ENCODE peak calls at places on chromosomes 7 and 10, in eight cellular contexts. M, F, L, N, A, G, B and E are unnamed samples. For H3K36me3, the result is how much of the 10 kb centered on the place peaks cover.

GRCh38 chr10:122302315-122302714 is 31.2 kb downstream of the BTBD16 start:
- DNase-seq in A (no peak), G (no peak), N (no peak), L (no peak), M (no peak), B (no peak), F (no peak), E (no peak)

GRCh38 chr7:461118-461452 is 58.6 kb downstream of the PDGFA start:
- DNase-seq in N (no peak), G (no peak), F (no peak), A (no peak), L (no peak), M (no peak), B (no peak), E (no peak)

GRCh38 chr10:49474901-49475300 is 64.0 kb downstream of the ERCC6 start:
- DNase-seq in M (no peak), L (no peak), N (no peak), A (no peak), G (no peak), B (no peak), F (no peak), E (no peak)

GRCh38 chr10:78597791-78598555 is 470.8 kb upstream of the ZMIZ1 start:
- DNase-seq in N (no peak), B (no peak), F (no peak), G (no peak), M (no peak), L (no peak), A (no peak), E (no peak)

GRCh38 chr10:98649170-98649569 is 202.4 kb upstream of the HPS1 start:
- DNase-seq in G (no peak), A (no peak), M (no peak), F (no peak), N (no peak), B (no peak), L (no peak), E (no peak)

GRCh38 chr7:116293633-116294032 is 83.3 kb downstream of the TES start:
- DNase-seq in A (no peak), F (no peak), B (no peak), M (no peak), N (no peak), G (no peak), L (no peak), E (no peak)

GRCh38 chr7:93046641-93047040 is 71.1 kb downstream of the SAMD9 start:
- DNase-seq in A (no peak), B (no peak), F (no peak), L (no peak), N (no peak), M (no peak), G (no peak), E (peak)

GRCh38 chr7:19377611-19378339 is 232.6 kb upstream of the FERD3L start:
- DNase-seq in F (peak), N (no peak), M (no peak), A (no peak), B (no peak), G (no peak), L (peak), E (no peak)

GRCh38 chr10:88725798-88726197 is 19.7 kb downstream of the LIPK start:
- DNase-seq in A (no peak), N (no peak), L (no peak), M (no peak), F (no peak), B (no peak), G (no peak), E (no peak)

GRCh38 chr7:129522088-129522970 is 20.0 kb downstream of the SMKR1 start:
- DNase-seq in N (no peak), F (no peak), L (peak), M (no peak), A (no peak), B (no peak), G (no peak), E (peak)

GRCh38 chr7:43439631-43440401 is 143.1 kb upstream of the STK17A start:
- DNase-seq in L (peak), A (no peak), F (peak), B (peak), G (peak), N (peak), M (peak), E (peak)

GRCh38 chr10:70306168-70306705 is 22.4 kb upstream of the NPFFR1 start:
- DNase-seq in L (no peak), G (no peak), B (peak), F (no peak), A (no peak), N (no peak), M (no peak), E (no peak)

GRCh38 chr7:84548366-84549085 is 353.9 kb upstream of the SEMA3A start:
- DNase-seq in F (peak), N (no peak), M (no peak), B (no peak), G (no peak), A (no peak), L (no peak), E (peak)

GRCh38 chr7:34208878-34209621 is 303.7 kb downstream of the BMPER start:
- DNase-seq in G (no peak), F (no peak), M (peak), L (no peak), A (peak), N (no peak), B (no peak), E (no peak)

GRCh38 chr7:66591801-66592596 is 36.7 kb upstream of the KCTD7 start:
- DNase-seq in L (peak), F (peak), N (peak), G (peak), A (peak), M (peak), B (peak), E (peak)

GRCh38 chr10:84829121-84829520 is 500.7 kb downstream of the CCSER2 start:
- DNase-seq in G (no peak), M (no peak), L (no peak), A (no peak), F (no peak), B (no peak), N (no peak), E (no peak)

GRCh38 chr7:159099711-159100231 is 44.9 kb downstream of the VIPR2 start:
- DNase-seq in G (no peak), A (peak), F (no peak), N (peak), B (no peak), L (no peak), M (peak), E (no peak)

GRCh38 chr7:12635830-12636229 is 51.6 kb upstream of the ARL4A start:
- DNase-seq in B (no peak), N (no peak), A (no peak), M (no peak), F (peak), L (no peak), G (peak), E (no peak)

GRCh38 chr7:150401861-150402631 is 22.9 kb downstream of the ZNF775 start:
- DNase-seq in N (no peak), F (no peak), G (no peak), M (no peak), L (peak), B (no peak), A (no peak), E (peak)

GRCh38 chr10:94093286-94093905 is 99.7 kb downstream of the PLCE1 start:
- DNase-seq in F (peak), B (no peak), A (no peak), M (no peak), N (no peak), G (no peak), L (no peak), E (no peak)

GRCh38 chr7:80277434-80278427 is 143.1 kb downstream of the GNAI1 start:
- DNase-seq in B (no peak), M (no peak), N (no peak), F (peak), L (peak), G (no peak), A (no peak), E (no peak)

GRCh38 chr7:139825666-139826290 is 3.3 kb upstream of the TBXAS1 start:
- DNase-seq in G (no peak), A (no peak), L (peak), M (no peak), N (no peak), B (no peak), F (peak), E (no peak)

GRCh38 chr7:86013662-86014061 is 630.0 kb upstream of the GRM3 start:
- DNase-seq in B (no peak), G (no peak), A (no peak), M (no peak), L (no peak), N (no peak), F (no peak), E (no peak)

GRCh38 chr7:156578978-156579430 is 61.6 kb upstream of the RNF32 start:
- DNase-seq in B (no peak), G (no peak), L (no peak), A (no peak), M (no peak), F (no peak), N (no peak), E (peak)

GRCh38 chr7:21338728-21339164 is 89.1 kb upstream of the SP4 start:
- DNase-seq in G (peak), A (no peak), N (peak), M (no peak), F (no peak), L (no peak), B (no peak), E (no peak)

GRCh38 chr7:69177326-69177897 is 420.9 kb upstream of the AUTS2 start:
- DNase-seq in M (no peak), G (no peak), L (no peak), B (no peak), A (no peak), F (no peak), N (no peak), E (no peak)

GRCh38 chr10:61786728-61787127 is 114.8 kb upstream of the ARID5B start:
- DNase-seq in N (no peak), L (no peak), G (no peak), M (no peak), A (no peak), B (no peak), F (peak), E (no peak)

GRCh38 chr7:86918245-86918644 is 141.2 kb downstream of the ELAPOR2 start:
- DNase-seq in F (no peak), B (no peak), M (no peak), L (no peak), N (no peak), G (no peak), A (no peak), E (no peak)

GRCh38 chr7:139822855-139823254 is 6.2 kb upstream of the TBXAS1 start:
- DNase-seq in B (no peak), A (no peak), N (no peak), G (no peak), M (no peak), L (no peak), F (no peak), E (no peak)

GRCh38 chr7:141053626-141054025 is 20.2 kb upstream of the TMEM178B start:
- DNase-seq in A (no peak), N (peak), G (peak), B (no peak), L (no peak), F (no peak), M (no peak), E (no peak)

GRCh38 chr10:1201010-1201807 is 145.0 kb downstream of the WDR37 start:
- DNase-seq in A (no peak), F (no peak), L (no peak), M (no peak), N (no peak), G (no peak), B (no peak), E (no peak)

GRCh38 chr10:72259491-72260214 is 14.1 kb upstream of the DDIT4 start:
- DNase-seq in L (peak), A (no peak), F (peak), G (no peak), B (peak), N (no peak), M (no peak), E (no peak)

GRCh38 chr10:77520995-77521394 is 116.6 kb downstream of the KCNMA1 start:
- DNase-seq in M (no peak), F (no peak), B (no peak), N (no peak), G (no peak), L (no peak), A (no peak), E (no peak)

GRCh38 chr10:77526861-77527617 is 110.6 kb downstream of the KCNMA1 start:
- DNase-seq in F (peak), N (no peak), A (no peak), B (no peak), L (no peak), G (no peak), M (peak), E (peak)

GRCh38 chr10:77527839-77528238 is 109.8 kb downstream of the KCNMA1 start:
- DNase-seq in L (no peak), F (no peak), G (no peak), A (no peak), M (no peak), B (no peak), N (no peak), E (no peak)

GRCh38 chr10:77522268-77522809 is 115.3 kb downstream of the KCNMA1 start:
- DNase-seq in F (no peak), L (no peak), M (no peak), B (no peak), A (no peak), N (no peak), G (no peak), E (peak)

GRCh38 chr10:77524300-77524711 is 113.3 kb downstream of the KCNMA1 start:
- DNase-seq in L (no peak), N (no peak), F (peak), G (no peak), A (no peak), B (no peak), M (no peak), E (no peak)
- H3K4me3 ChIP-seq in L (no peak), N (no peak), F (peak), G (no peak), A (no peak), B (no peak), M (no peak), E (no peak)

GRCh38 chr7:33100770-33101169 is 8.4 kb downstream of the RP9 start:
- DNase-seq in F (no peak), M (no peak), N (no peak), G (no peak), B (peak), A (no peak), L (no peak), E (no peak)
- H3K36me3 ChIP-seq in F (under half), M (under half), N (half or more), G (half or more), B (half or more), A (half or more), L (under half), E (under half)

DNA sequence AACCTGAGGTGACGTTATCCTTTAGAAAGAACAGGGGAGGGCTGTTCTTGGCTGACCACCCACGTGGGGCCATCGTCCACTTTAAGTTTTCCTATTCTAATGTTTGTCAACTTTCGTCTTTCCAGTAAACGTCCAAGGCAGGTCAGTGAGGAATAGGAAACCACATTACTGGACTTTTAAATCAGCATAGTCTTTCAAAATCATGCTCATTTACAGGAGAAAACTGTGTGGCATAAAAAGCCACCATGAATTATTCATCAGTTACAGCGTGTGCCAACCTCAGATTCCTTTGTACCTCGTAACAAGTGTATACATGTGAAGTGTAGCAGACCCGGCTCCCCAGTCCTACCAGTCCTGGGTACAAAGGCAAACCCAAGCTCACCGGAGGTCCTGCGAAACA is 25.1 kb upstream of the ABLIM1 start:
- DNase-seq in F (no peak), M (no peak), B (no peak), G (no peak), A (no peak), N (no peak), L (no peak), E (no peak)
- H3K4me3 ChIP-seq in F (no peak), M (peak), B (no peak), G (no peak), A (peak), N (no peak), L (no peak), E (no peak)

DNA sequence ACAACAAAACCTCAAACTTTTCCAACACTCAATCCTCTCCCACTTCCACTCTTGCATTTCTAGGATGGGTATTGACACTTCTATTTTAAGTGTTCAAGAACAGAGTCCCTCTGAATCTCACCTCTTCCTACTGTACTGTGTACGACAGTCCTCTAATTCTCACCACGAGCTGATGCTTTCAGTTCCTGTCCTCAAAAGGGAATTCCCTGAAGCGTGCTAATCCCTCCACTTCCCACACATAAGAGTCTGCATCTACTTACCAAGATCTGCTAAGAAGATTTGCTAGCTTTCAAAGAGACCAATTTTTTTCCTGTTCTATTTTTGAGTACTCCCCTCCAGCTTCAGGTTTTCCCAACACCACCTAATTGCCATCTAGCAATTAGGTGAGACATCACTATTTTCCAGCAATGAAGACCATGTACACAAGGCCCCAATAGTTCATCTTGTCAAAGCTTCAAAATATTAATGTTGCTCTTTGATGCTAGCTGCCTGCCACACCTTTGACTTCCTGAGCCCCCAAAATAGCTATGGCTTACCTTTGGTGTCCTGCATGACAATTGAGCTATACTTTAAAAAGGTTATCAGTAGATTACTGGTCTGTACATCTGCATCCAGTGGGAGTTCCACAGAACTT is 54.4 kb downstream of the ARMH3 start:
- DNase-seq in G (no peak), M (no peak), A (no peak), F (no peak), B (peak), N (no peak), L (no peak), E (no peak)
- H3K36me3 ChIP-seq in G (under half), M (under half), A (half or more), F (under half), B (half or more), N (under half), L (under half), E (under half)

DNA sequence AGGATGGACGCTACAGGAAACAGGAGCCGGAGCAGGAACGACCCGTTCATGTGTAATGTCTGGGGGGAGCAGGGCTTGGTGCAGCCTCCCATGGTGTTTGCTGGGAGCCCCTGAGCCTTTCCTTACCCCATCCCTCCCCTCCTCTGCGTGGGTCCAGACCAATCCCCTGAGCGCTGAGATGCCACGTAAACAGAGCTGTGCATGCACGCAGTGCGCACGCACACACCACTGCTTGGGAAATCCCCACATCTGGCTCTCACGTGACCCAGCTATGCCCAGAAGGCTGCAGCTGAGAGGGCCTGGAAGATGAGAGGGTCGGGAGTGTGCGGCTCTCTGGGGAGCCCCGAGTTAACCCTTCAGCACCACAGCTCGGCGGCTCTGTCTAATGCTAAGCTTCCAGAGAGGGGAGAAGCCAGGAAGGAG is 177.3 kb downstream of the SH3PXD2A start:
- DNase-seq in L (peak), M (peak), F (peak), A (peak), N (peak), B (peak), G (peak), E (peak)
- H3K4me3 ChIP-seq in L (no peak), M (peak), F (peak), A (peak), N (peak), B (peak), G (peak), E (no peak)